ENCODE peak calls at places on chromosomes 13 and 19, in five cellular contexts. L is hypothalamus, D is WERI-Rb-1, I is HFFc6, M is GF-D8. B is an unnamed sample.

GRCh38 chr19:47151627-47152026 is 21.0 kb downstream of the SAE1 start:
- DNase-seq in L (no peak), D (no peak), I (no peak), M (no peak), B (no peak)

GRCh38 chr19:12464769-12465725 is 19.6 kb downstream of the ZNF709 start:
- DNase-seq in L (no peak), D (no peak), I (no peak), M (no peak), B (no peak)

GRCh38 chr19:2856457-2857055 is 10.6 kb upstream of the ZNF556 start:
- DNase-seq in L (no peak), D (no peak), I (no peak), M (no peak), B (no peak)

GRCh38 chr19:28519950-28520861 is 692.7 kb downstream of the UQCRFS1 start:
- DNase-seq in L (peak; percentile 6), D (no peak), I (no peak), M (no peak), B (no peak)

GRCh38 chr13:37833411-37833810 is 36.2 kb downstream of the TRPC4 start:
- DNase-seq in L (no peak), D (no peak), I (no peak), M (no peak), B (no peak)

GRCh38 chr13:39688278-39688677 is 32.8 kb downstream of the COG6 start:
- DNase-seq in L (no peak), D (no peak), I (no peak), M (no peak), B (no peak)

GRCh38 chr13:49784886-49785570 is 7.5 kb downstream of the KPNA3 start:
- DNase-seq in L (no peak), D (peak; percentile 57), I (no peak), M (no peak), B (no peak)

GRCh38 chr19:13396256-13397080 is 109.8 kb downstream of the CACNA1A start:
- DNase-seq in L (peak; percentile 30), D (no peak), I (peak; percentile 50), M (no peak), B (no peak)

GRCh38 chr19:15200575-15201364 is at the start of gene NOTCH3:
- DNase-seq in L (no peak), D (no peak), I (no peak), M (no peak), B (no peak)

GRCh38 chr13:98842858-98843481 is 90.5 kb upstream of the SLC15A1 start:
- DNase-seq in L (peak; percentile 33), D (peak; percentile 93), I (peak; percentile 75), M (peak; percentile 64), B (no peak)

GRCh38 chr19:33887891-33888290 is 91.2 kb downstream of the KCTD15 start:
- DNase-seq in L (peak; percentile 33), D (no peak), I (no peak), M (no peak), B (no peak)